ENCODE peak calls at places on chromosome 19, in ten cellular contexts. G, E, L, U, H, C, F, D, Z and B are unnamed samples.

GRCh38 chr19:48683349-48683748 is 10.5 kb upstream of the NTN5 start:
- DNase-seq in G (peak), E (no peak), L (no peak), U (peak), H (no peak), C (no peak), F (no peak), D (no peak), Z (peak), B (no peak)

GRCh38 chr19:2701361-2702169 is 929 bp downstream of the GNG7 start:
- DNase-seq in G (no peak), E (no peak), L (no peak), U (no peak), H (no peak), C (no peak), F (no peak), D (no peak), Z (no peak), B (no peak)

GRCh38 chr19:18782559-18783225 is 8.4 kb downstream of the COMP start:
- DNase-seq in G (no peak), E (no peak), L (no peak), U (no peak), H (no peak), C (no peak), F (no peak), D (no peak), Z (no peak), B (no peak)

GRCh38 chr19:31591258-31591657 is 242.0 kb upstream of the TSHZ3 start:
- DNase-seq in G (no peak), E (no peak), L (peak), U (no peak), H (no peak), C (no peak), F (no peak), D (no peak), Z (no peak), B (peak)

GRCh38 chr19:33900817-33901216 is 104.1 kb downstream of the KCTD15 start:
- DNase-seq in G (no peak), E (no peak), L (no peak), U (no peak), H (no peak), C (no peak), F (no peak), D (no peak), Z (no peak), B (no peak)

GRCh38 chr19:41223431-41224234 is 4.6 kb downstream of the AXL start:
- DNase-seq in G (no peak), E (peak), L (peak), U (no peak), H (no peak), C (no peak), F (no peak), D (no peak), Z (no peak), B (no peak)

GRCh38 chr19:16327911-16328823 is 3.5 kb downstream of the KLF2 start:
- DNase-seq in G (peak), E (peak), L (no peak), U (peak), H (no peak), C (peak), F (peak), D (peak), Z (no peak), B (no peak)

GRCh38 chr19:51514866-51515481 is 13.4 kb upstream of the SIGLEC12 start:
- DNase-seq in G (no peak), E (peak), L (peak), U (peak), H (peak), C (peak), F (no peak), D (peak), Z (no peak), B (peak)

GRCh38 chr19:4694211-4694987 is 24.3 kb upstream of the MYDGF start:
- DNase-seq in G (peak), E (peak), L (peak), U (no peak), H (no peak), C (no peak), F (peak), D (no peak), Z (peak), B (no peak)

GRCh38 chr19:33434090-33434885 is 60.8 kb downstream of the CEBPG start:
- DNase-seq in G (no peak), E (no peak), L (no peak), U (no peak), H (no peak), C (no peak), F (no peak), D (no peak), Z (no peak), B (no peak)

GRCh38 chr19:47228168-47228936 is 2.6 kb downstream of the BBC3 start:
- DNase-seq in G (peak), E (peak), L (peak), U (peak), H (no peak), C (peak), F (peak), D (peak), Z (no peak), B (no peak)

GRCh38 chr19:49710372-49710951 is 19.5 kb downstream of the CPT1C start:
- DNase-seq in G (no peak), E (peak), L (no peak), U (no peak), H (no peak), C (no peak), F (no peak), D (no peak), Z (no peak), B (no peak)

GRCh38 chr19:48954595-48955307 is at the start of gene BAX:
- DNase-seq in G (peak), E (peak), L (peak), U (peak), H (peak), C (peak), F (peak), D (peak), Z (peak), B (peak)

GRCh38 chr19:35592226-35592625 is 6.3 kb downstream of the PMIS2 start:
- DNase-seq in G (no peak), E (peak), L (peak), U (peak), H (no peak), C (peak), F (no peak), D (no peak), Z (no peak), B (peak)

GRCh38 chr19:29887498-29887897 is 54.5 kb upstream of the URI1 start:
- DNase-seq in G (no peak), E (no peak), L (no peak), U (no peak), H (no peak), C (no peak), F (peak), D (no peak), Z (no peak), B (no peak)

GRCh38 chr19:45528149-45528743 is 21.0 kb downstream of the VASP start:
- DNase-seq in G (no peak), E (peak), L (peak), U (no peak), H (no peak), C (no peak), F (no peak), D (no peak), Z (no peak), B (no peak)

GRCh38 chr19:53772943-53773342 is 51.2 kb downstream of the NLRP12 start:
- DNase-seq in G (peak), E (peak), L (peak), U (peak), H (peak), C (peak), F (peak), D (peak), Z (no peak), B (peak)

GRCh38 chr19:34226036-34226435 is 28.3 kb upstream of the GARRE1 start:
- DNase-seq in G (no peak), E (no peak), L (no peak), U (no peak), H (no peak), C (no peak), F (no peak), D (no peak), Z (no peak), B (no peak)